ENCODE peak calls at places on chromosomes 13 and 19, in seven cellular contexts. R is SW480, A is HS-27A, Y is Kasumi-1, L is kidney epithelial cell, V is spleen, P is NCI-H748 treated with DMSO at 0.1 percent for 48 hours. I is an unnamed sample.

GRCh38 chr13:66574606-66575005 is 655.5 kb downstream of the PCDH9 start:
- DNase-seq in R (no peak), A (peak; percentile 15), Y (no peak), L (no peak), V (no peak), P (no peak), I (no peak)

GRCh38 chr13:35479223-35479536 is 2.7 kb upstream of the MAB21L1 start:
- DNase-seq in R (no peak), A (no peak), Y (no peak), L (no peak), V (no peak), P (no peak), I (no peak)

GRCh38 chr19:17079710-17080440 is 4.3 kb downstream of the MYO9B start:
- DNase-seq in R (no peak), A (peak; percentile 88), Y (no peak), L (peak; percentile 97), V (peak; percentile 83), P (no peak), I (no peak)

GRCh38 chr13:59734393-59734792 is 429.3 kb downstream of the DIAPH3 start:
- DNase-seq in R (no peak), A (no peak), Y (no peak), L (no peak), V (no peak), P (no peak), I (no peak)

GRCh38 chr19:38977445-38978314 is 2.1 kb upstream of the FBXO17 start:
- DNase-seq in R (no peak), A (no peak), Y (no peak), L (no peak), V (no peak), P (no peak), I (no peak)

GRCh38 chr19:14361824-14362223 is 19.4 kb upstream of the ADGRE5 start:
- DNase-seq in R (no peak), A (no peak), Y (peak; percentile 80), L (no peak), V (peak; percentile 77), P (no peak), I (no peak)

GRCh38 chr13:25286308-25286968 is 850 bp downstream of the MTMR6 start:
- DNase-seq in R (peak; percentile 46), A (no peak), Y (peak; percentile 3), L (no peak), V (no peak), P (peak; percentile 56), I (no peak)

GRCh38 chr19:8083141-8083540 is 30.6 kb downstream of the CCL25 start:
- DNase-seq in R (no peak), A (no peak), Y (no peak), L (no peak), V (no peak), P (no peak), I (no peak)

GRCh38 chr13:38824342-38824741 is 137.5 kb downstream of the FREM2 start:
- DNase-seq in R (no peak), A (no peak), Y (no peak), L (no peak), V (no peak), P (no peak), I (no peak)

GRCh38 chr19:18408053-18408476 is 10.6 kb upstream of the LRRC25 start:
- DNase-seq in R (peak; percentile 75), A (no peak), Y (peak; percentile 63), L (peak; percentile 88), V (peak; percentile 84), P (no peak), I (no peak)

GRCh38 chr13:43196171-43196611 is 172.8 kb downstream of the DNAJC15 start:
- DNase-seq in R (no peak), A (no peak), Y (no peak), L (no peak), V (no peak), P (no peak), I (no peak)

GRCh38 chr13:37747071-37747612 is 122.4 kb downstream of the TRPC4 start:
- DNase-seq in R (peak; percentile 76), A (peak; percentile 67), Y (no peak), L (no peak), V (no peak), P (peak; percentile 98), I (no peak)

GRCh38 chr19:2722541-2723344 is 1.6 kb upstream of the DIRAS1 start:
- DNase-seq in R (peak; percentile 59), A (peak; percentile 15), Y (no peak), L (peak; percentile 45), V (no peak), P (no peak), I (peak; percentile 94)

GRCh38 chr19:49565261-49565660 is 15.1 kb downstream of the NOSIP start:
- DNase-seq in R (no peak), A (no peak), Y (no peak), L (no peak), V (no peak), P (no peak), I (no peak)

GRCh38 chr19:35320285-35320706 is 8.7 kb upstream of the CD22 start:
- DNase-seq in R (no peak), A (no peak), Y (no peak), L (no peak), V (no peak), P (no peak), I (no peak)

GRCh38 chr19:10701955-10702307 is 692 bp downstream of the QTRT1 start:
- DNase-seq in R (peak; percentile 49), A (no peak), Y (peak; percentile 52), L (no peak), V (no peak), P (no peak), I (no peak)

GRCh38 chr19:14033946-14034345 is 2.4 kb downstream of the IL27RA start:
- DNase-seq in R (no peak), A (no peak), Y (no peak), L (no peak), V (no peak), P (no peak), I (no peak)

GRCh38 chr13:45838171-45838745 is 13.3 kb downstream of the SIAH3 start:
- DNase-seq in R (no peak), A (no peak), Y (no peak), L (no peak), V (no peak), P (no peak), I (no peak)

GRCh38 chr19:13010038-13010991 is 15.0 kb downstream of the NFIX start:
- DNase-seq in R (no peak), A (no peak), Y (no peak), L (no peak), V (no peak), P (no peak), I (no peak)

GRCh38 chr13:97460004-97460756 is 26.2 kb downstream of the RAP2A start:
- DNase-seq in R (no peak), A (no peak), Y (no peak), L (no peak), V (no peak), P (no peak), I (no peak)

GRCh38 chr19:43468354-43469159 is 3.1 kb upstream of the LYPD3 start:
- DNase-seq in R (no peak), A (no peak), Y (no peak), L (no peak), V (no peak), P (no peak), I (no peak)

GRCh38 chr13:67377919-67378318 is 147.8 kb upstream of the PCDH9 start:
- DNase-seq in R (no peak), A (no peak), Y (no peak), L (no peak), V (no peak), P (no peak), I (no peak)

GRCh38 chr13:59472134-59472533 is 691.6 kb downstream of the DIAPH3 start:
- DNase-seq in R (no peak), A (peak; percentile 38), Y (no peak), L (no peak), V (no peak), P (no peak), I (no peak)

GRCh38 chr13:43111887-43112400 is 88.6 kb downstream of the DNAJC15 start:
- DNase-seq in R (no peak), A (no peak), Y (no peak), L (no peak), V (no peak), P (no peak), I (no peak)

GRCh38 chr19:4361152-4362037 is 18.0 kb downstream of the MPND start:
- DNase-seq in R (no peak), A (no peak), Y (no peak), L (no peak), V (peak; percentile 75), P (no peak), I (peak; percentile 86)

GRCh38 chr19:44747739-44748425 is 626 bp upstream of the BCL3 start:
- DNase-seq in R (peak; percentile 70), A (peak; percentile 56), Y (peak; percentile 76), L (no peak), V (peak; percentile 91), P (peak; percentile 34), I (no peak)

GRCh38 chr13:109517516-109517915 is 268.9 kb downstream of the IRS2 start:
- DNase-seq in R (no peak), A (no peak), Y (no peak), L (no peak), V (no peak), P (no peak), I (no peak)

GRCh38 chr13:30431269-30431950 is 9.1 kb downstream of the UBE2L5 start:
- DNase-seq in R (no peak), A (no peak), Y (no peak), L (no peak), V (no peak), P (no peak), I (no peak)

GRCh38 chr13:110469597-110469996 is 91.9 kb downstream of the RAB20 start:
- DNase-seq in R (no peak), A (no peak), Y (no peak), L (no peak), V (no peak), P (no peak), I (no peak)

GRCh38 chr13:113272791-113273190 is 24.2 kb upstream of the LAMP1 start:
- DNase-seq in R (no peak), A (no peak), Y (no peak), L (no peak), V (no peak), P (no peak), I (no peak)

GRCh38 chr13:102227696-102228095 is 174.2 kb downstream of the FGF14 start:
- DNase-seq in R (no peak), A (no peak), Y (no peak), L (no peak), V (no peak), P (peak; percentile 79), I (no peak)

GRCh38 chr13:67878376-67878775 is 648.2 kb upstream of the PCDH9 start:
- DNase-seq in R (no peak), A (no peak), Y (no peak), L (no peak), V (peak; percentile 66), P (no peak), I (peak; percentile 72)

I was measured in chondrocyte.